ENCODE peak calls at places on chromosomes 7 and 10, in seven cellular contexts. B is mammary epithelial cell, K is tibial artery, S is left ventricle myocardium inferior, E is GM12878, A is Peyer's patch, Q is glutamatergic neuron. W is an unnamed sample.

GRCh38 chr10:63219749-63220148 is 86.6 kb downstream of the NRBF2 start:
- DNase-seq in B (no peak), K (no peak), S (no peak), E (no peak), A (no peak), Q (no peak), W (no peak)

GRCh38 chr10:27696466-27696865 is 49.2 kb downstream of the MKX start:
- DNase-seq in B (no peak), K (no peak), S (no peak), E (no peak), A (no peak), Q (no peak), W (no peak)

GRCh38 chr7:142188846-142189245 is 69.0 kb downstream of the PRSS58 start:
- DNase-seq in B (peak; percentile 16), K (no peak), S (no peak), E (no peak), A (no peak), Q (no peak), W (no peak)

GRCh38 chr10:11424456-11425287 is 186.8 kb downstream of the USP6NL start:
- DNase-seq in B (peak; percentile 9), K (no peak), S (peak; percentile 24), E (no peak), A (peak; percentile 68), Q (peak; percentile 75), W (peak; percentile 48)

GRCh38 chr10:110634527-110635209 is 9.5 kb upstream of the RBM20 start:
- DNase-seq in B (no peak), K (peak; percentile 73), S (peak; percentile 77), E (no peak), A (peak; percentile 73), Q (no peak), W (no peak)

GRCh38 chr10:14608381-14609001 is 166.2 kb downstream of the FAM107B start:
- DNase-seq in B (no peak), K (no peak), S (no peak), E (no peak), A (peak; percentile 82), Q (no peak), W (no peak)

GRCh38 chr10:361203-362135 is 226.2 kb downstream of the ZMYND11 start:
- DNase-seq in B (no peak), K (no peak), S (no peak), E (no peak), A (no peak), Q (no peak), W (no peak)

GRCh38 chr7:117193564-117193963 is 129.3 kb downstream of the WNT2 start:
- DNase-seq in B (no peak), K (no peak), S (no peak), E (no peak), A (no peak), Q (no peak), W (no peak)

GRCh38 chr10:36880898-36881297 is 244.5 kb upstream of the ANKRD30A start:
- DNase-seq in B (peak; percentile 15), K (no peak), S (no peak), E (no peak), A (no peak), Q (no peak), W (no peak)

GRCh38 chr7:71925663-71926062 is 486.5 kb downstream of the CALN1 start:
- DNase-seq in B (no peak), K (no peak), S (no peak), E (no peak), A (no peak), Q (no peak), W (no peak)

GRCh38 chr10:107865691-107866090 is 701.2 kb upstream of the SORCS1 start:
- DNase-seq in B (no peak), K (no peak), S (no peak), E (no peak), A (no peak), Q (no peak), W (no peak)

GRCh38 chr7:150791746-150792452 is 8.3 kb downstream of the TMEM176B start:
- DNase-seq in B (no peak), K (no peak), S (no peak), E (no peak), A (no peak), Q (no peak), W (no peak)

GRCh38 chr7:158847451-158847866 is 8.9 kb upstream of the DYNC2I1 start:
- DNase-seq in B (no peak), K (no peak), S (no peak), E (no peak), A (no peak), Q (no peak), W (no peak)

GRCh38 chr7:99994819-99995218 is 19.0 kb upstream of the AZGP1 start:
- DNase-seq in B (no peak), K (no peak), S (no peak), E (no peak), A (no peak), Q (no peak), W (no peak)

GRCh38 chr7:99992330-99993037 is 16.7 kb upstream of the AZGP1 start:
- DNase-seq in B (no peak), K (no peak), S (no peak), E (no peak), A (no peak), Q (no peak), W (no peak)

GRCh38 chr7:99996755-99997544 is 18.4 kb upstream of the ZKSCAN1 start:
- DNase-seq in B (no peak), K (peak; percentile 48), S (no peak), E (no peak), A (peak; percentile 15), Q (no peak), W (no peak)

GRCh38 chr7:100000239-100000638 is 15.2 kb upstream of the ZKSCAN1 start:
- DNase-seq in B (no peak), K (peak; percentile 53), S (no peak), E (no peak), A (peak; percentile 38), Q (no peak), W (no peak)

GRCh38 chr7:99997545-99998137 is 17.8 kb upstream of the ZKSCAN1 start:
- DNase-seq in B (no peak), K (peak; percentile 68), S (peak; percentile 55), E (no peak), A (peak; percentile 85), Q (peak; percentile 71), W (no peak)
- TF ChIP-seq CTCF in B (no peak), K (peak; percentile 10), S (peak; percentile 59), E (peak; percentile 15), A (peak; percentile 53), Q (peak; percentile 48), W (no peak)

GRCh38 chr7:155585956-155586355 is 39.6 kb upstream of the CNPY1 start:
- DNase-seq in B (no peak), K (no peak), S (no peak), E (no peak), A (no peak), Q (no peak), W (no peak)

GRCh38 chr7:155583636-155584035 is 37.3 kb upstream of the CNPY1 start:
- DNase-seq in B (no peak), K (peak; percentile 48), S (no peak), E (no peak), A (no peak), Q (no peak), W (no peak)

GRCh38 chr7:155585532-155585895 is 39.2 kb upstream of the CNPY1 start:
- DNase-seq in B (no peak), K (no peak), S (no peak), E (no peak), A (no peak), Q (no peak), W (no peak)

GRCh38 chr7:155584261-155584660 is 37.9 kb upstream of the CNPY1 start:
- DNase-seq in B (no peak), K (peak; percentile 41), S (no peak), E (no peak), A (no peak), Q (no peak), W (no peak)

GRCh38 chr7:155584763-155585531 is 38.6 kb upstream of the CNPY1 start:
- DNase-seq in B (no peak), K (peak; percentile 67), S (no peak), E (no peak), A (no peak), Q (no peak), W (no peak)
- TF ChIP-seq CTCF in B (no peak), K (no peak), S (no peak), E (no peak), A (no peak), Q (no peak), W (no peak)

GRCh38 chr10:104485632-104486031 is 132.0 kb downstream of the CFAP58 start:
- DNase-seq in B (no peak), K (no peak), S (no peak), E (no peak), A (no peak), Q (no peak), W (no peak)
- TF ChIP-seq CTCF in B (peak; percentile 14), K (no peak), S (no peak), E (peak; percentile 29), A (no peak), Q (peak; percentile 39), W (peak; percentile 33)

GRCh38 chr7:44962483-44963251 is 16.1 kb downstream of the MYO1G start:
- DNase-seq in B (peak; percentile 28), K (peak; percentile 65), S (no peak), E (no peak), A (no peak), Q (peak; percentile 67), W (no peak)
- TF ChIP-seq CTCF in B (no peak), K (no peak), S (no peak), E (no peak), A (no peak), Q (no peak), W (no peak)